ENCODE peak calls at places on chromosomes 7 and 10, in five cellular contexts. One of them, this sample, is unnamed.
A peak's percentile ranks its signal among the peaks of the same experiment; 100 is the strongest.

GRCh38 chr7:82163586-82163985 is 280.0 kb downstream of the CACNA2D1 start:
- DNase-seq in WTC11: no peak
- DNase-seq in HCT116: no peak
- DNase-seq in HEK293T: no peak
- DNase-seq in cardiac fibroblast: no peak
- DNase-seq in this sample: no peak

GRCh38 chr10:12689893-12690292 is 311.6 kb downstream of the CCDC3 start:
- DNase-seq in HCT116: no peak
- DNase-seq in cardiac fibroblast: no peak
- DNase-seq in HEK293T: no peak
- DNase-seq in WTC11: no peak
- DNase-seq in this sample: no peak

GRCh38 chr10:122170802-122171201 is 100.3 kb upstream of the BTBD16 start:
- DNase-seq in cardiac fibroblast: no peak
- DNase-seq in HEK293T: no peak
- DNase-seq in HCT116: no peak
- DNase-seq in WTC11: no peak
- DNase-seq in this sample: no peak

GRCh38 chr7:17266559-17266958 is 31.9 kb upstream of the AHR start:
- DNase-seq in cardiac fibroblast: no peak
- DNase-seq in WTC11: no peak
- DNase-seq in HCT116: no peak
- DNase-seq in HEK293T: no peak
- DNase-seq in this sample: no peak

GRCh38 chr7:64557601-64558322 is 5.1 kb downstream of the ZNF680 start:
- DNase-seq in HEK293T: no peak
- DNase-seq in cardiac fibroblast: no peak
- DNase-seq in HCT116: no peak
- DNase-seq in WTC11: no peak
- DNase-seq in this sample: no peak

GRCh38 chr10:32005050-32005449 is 51.2 kb downstream of the KIF5B start:
- DNase-seq in WTC11: peak; percentile 29
- DNase-seq in HCT116: peak; percentile 43
- DNase-seq in HEK293T: peak; percentile 31
- DNase-seq in cardiac fibroblast: peak; percentile 58
- DNase-seq in this sample: peak; percentile 63

GRCh38 chr7:141369422-141369821 is 181.8 kb upstream of the AGK start:
- DNase-seq in HEK293T: no peak
- DNase-seq in WTC11: no peak
- DNase-seq in HCT116: no peak
- DNase-seq in cardiac fibroblast: no peak
- DNase-seq in this sample: no peak

GRCh38 chr10:35752469-35753450 is 110.7 kb upstream of the FZD8 start:
- DNase-seq in WTC11: no peak
- DNase-seq in cardiac fibroblast: peak; percentile 58
- DNase-seq in HEK293T: no peak
- DNase-seq in HCT116: no peak
- DNase-seq in this sample: no peak

GRCh38 chr7:110762514-110762913 is 328.4 kb upstream of the LRRN3 start:
- DNase-seq in WTC11: no peak
- DNase-seq in cardiac fibroblast: peak; percentile 22
- DNase-seq in HEK293T: no peak
- DNase-seq in HCT116: no peak
- DNase-seq in this sample: no peak

GRCh38 chr7:45889367-45890067 is 1.2 kb downstream of the IGFBP1 start:
- DNase-seq in WTC11: no peak
- DNase-seq in cardiac fibroblast: no peak
- DNase-seq in HCT116: no peak
- DNase-seq in HEK293T: no peak
- DNase-seq in this sample: no peak

GRCh38 chr10:78830062-78830974 is 238.4 kb upstream of the ZMIZ1 start:
- DNase-seq in HCT116: no peak
- DNase-seq in cardiac fibroblast: no peak
- DNase-seq in HEK293T: no peak
- DNase-seq in WTC11: no peak
- DNase-seq in this sample: no peak

GRCh38 chr7:11161499-11161898 is 187.8 kb downstream of the PHF14 start:
- DNase-seq in WTC11: no peak
- DNase-seq in cardiac fibroblast: no peak
- DNase-seq in HCT116: no peak
- DNase-seq in HEK293T: no peak
- DNase-seq in this sample: no peak

GRCh38 chr10:19832624-19833507 is 16.6 kb downstream of the PLXDC2 start:
- DNase-seq in cardiac fibroblast: no peak
- DNase-seq in HEK293T: peak; percentile 34
- DNase-seq in HCT116: no peak
- DNase-seq in WTC11: peak; percentile 21
- DNase-seq in this sample: no peak

GRCh38 chr7:6917258-6917657 is 91.2 kb upstream of the CCZ1B start:
- DNase-seq in HEK293T: no peak
- DNase-seq in WTC11: no peak
- DNase-seq in HCT116: no peak
- DNase-seq in cardiac fibroblast: no peak
- DNase-seq in this sample: no peak

GRCh38 chr7:157544980-157545680 is 208.3 kb downstream of the DNAJB6 start:
- DNase-seq in WTC11: peak; percentile 4
- DNase-seq in HCT116: no peak
- DNase-seq in HEK293T: no peak
- DNase-seq in cardiac fibroblast: no peak
- DNase-seq in this sample: no peak

GRCh38 chr7:45593121-45593541 is 19.0 kb downstream of the ADCY1 start:
- DNase-seq in cardiac fibroblast: no peak
- DNase-seq in HEK293T: no peak
- DNase-seq in WTC11: no peak
- DNase-seq in HCT116: no peak
- DNase-seq in this sample: no peak

GRCh38 chr10:73413108-73413527 is 740 bp downstream of the ANXA7 start:
- DNase-seq in WTC11: peak; percentile 20
- DNase-seq in HCT116: peak; percentile 51
- DNase-seq in HEK293T: peak; percentile 60
- DNase-seq in cardiac fibroblast: no peak
- DNase-seq in this sample: no peak

GRCh38 chr10:52993109-52993508 is 220.5 kb upstream of the MBL2 start:
- DNase-seq in HCT116: no peak
- DNase-seq in HEK293T: no peak
- DNase-seq in cardiac fibroblast: no peak
- DNase-seq in WTC11: no peak
- DNase-seq in this sample: no peak

GRCh38 chr10:53123311-53123710 is 350.7 kb upstream of the MBL2 start:
- DNase-seq in HEK293T: no peak
- DNase-seq in cardiac fibroblast: no peak
- DNase-seq in WTC11: no peak
- DNase-seq in HCT116: no peak
- DNase-seq in this sample: no peak

GRCh38 chr7:67377939-67378862 is 381.6 kb downstream of the TYW1 start:
- DNase-seq in cardiac fibroblast: peak; percentile 77
- DNase-seq in HCT116: peak; percentile 63
- DNase-seq in WTC11: peak; percentile 85
- DNase-seq in HEK293T: peak; percentile 78
- DNase-seq in this sample: no peak

GRCh38 chr7:17552952-17553351 is 254.5 kb downstream of the AHR start:
- DNase-seq in WTC11: no peak
- DNase-seq in HCT116: no peak
- DNase-seq in HEK293T: no peak
- DNase-seq in cardiac fibroblast: peak; percentile 32
- DNase-seq in this sample: no peak

GRCh38 chr7:133650487-133651292 is 397.8 kb downstream of the EXOC4 start:
- DNase-seq in WTC11: no peak
- DNase-seq in HEK293T: no peak
- DNase-seq in HCT116: no peak
- DNase-seq in cardiac fibroblast: peak; percentile 60
- DNase-seq in this sample: no peak

GRCh38 chr7:156558198-156558597 is 82.4 kb upstream of the RNF32 start:
- DNase-seq in HCT116: peak; percentile 19
- DNase-seq in WTC11: no peak
- DNase-seq in cardiac fibroblast: no peak
- DNase-seq in HEK293T: no peak
- DNase-seq in this sample: no peak

GRCh38 chr10:11407939-11408338 is 203.5 kb downstream of the USP6NL start:
- DNase-seq in WTC11: no peak
- DNase-seq in cardiac fibroblast: no peak
- DNase-seq in HCT116: no peak
- DNase-seq in HEK293T: no peak
- DNase-seq in this sample: no peak

GRCh38 chr10:25756784-25757183 is 177.2 kb upstream of the MYO3A start:
- DNase-seq in cardiac fibroblast: no peak
- DNase-seq in HCT116: no peak
- DNase-seq in HEK293T: no peak
- DNase-seq in WTC11: no peak
- DNase-seq in this sample: no peak

GRCh38 chr10:98917828-98918227 is 317.8 kb downstream of the HPSE2 start:
- DNase-seq in HEK293T: no peak
- DNase-seq in cardiac fibroblast: no peak
- DNase-seq in WTC11: no peak
- DNase-seq in HCT116: no peak
- DNase-seq in this sample: no peak

GRCh38 chr10:70558871-70559810 is 43.4 kb downstream of the PRF1 start:
- DNase-seq in WTC11: peak; percentile 73
- DNase-seq in cardiac fibroblast: peak; percentile 66
- DNase-seq in HEK293T: peak; percentile 64
- DNase-seq in HCT116: peak; percentile 65
- DNase-seq in this sample: no peak

GRCh38 chr7:121372376-121373024 is 23.6 kb downstream of the FAM3C start:
- DNase-seq in HEK293T: no peak
- DNase-seq in HCT116: no peak
- DNase-seq in cardiac fibroblast: peak; percentile 48
- DNase-seq in WTC11: no peak
- DNase-seq in this sample: no peak

GRCh38 chr7:43199333-43199732 is 86.9 kb downstream of the HECW1 start:
- DNase-seq in HEK293T: no peak
- DNase-seq in cardiac fibroblast: peak; percentile 35
- DNase-seq in HCT116: no peak
- DNase-seq in WTC11: no peak
- DNase-seq in this sample: peak; percentile 40

This sample was measured in SW 1271.